ENCODE peak calls at places on chromosome 16, in seven cellular contexts. P is SHP77, V is kidney glomerular epithelial cell, W is EL, I is T-helper 1 cell, C is GOT3, K is NCI-H1694. D is an unnamed sample.

GRCh38 chr16:22898874-22899348 is 84.9 kb downstream of the HS3ST2 start:
- DNase-seq in P (peak), V (peak), W (peak), I (no peak), C (no peak), K (peak), D (peak)

GRCh38 chr16:4513086-4513860 is 25.3 kb downstream of the CDIP1 start:
- DNase-seq in P (no peak), V (no peak), W (no peak), I (no peak), C (no peak), K (no peak), D (no peak)

GRCh38 chr16:8966781-8967436 is 3.2 kb upstream of the USP7 start:
- DNase-seq in P (no peak), V (no peak), W (no peak), I (no peak), C (no peak), K (no peak), D (no peak)

GRCh38 chr16:83187404-83187803 is 560.6 kb downstream of the CDH13 start:
- DNase-seq in P (no peak), V (peak), W (peak), I (no peak), C (no peak), K (no peak), D (no peak)

GRCh38 chr16:9192746-9193145 is 101.3 kb downstream of the HAPSTR1 start:
- DNase-seq in P (no peak), V (no peak), W (peak), I (no peak), C (no peak), K (no peak), D (no peak)

GRCh38 chr16:89945654-89946053 is 2.9 kb upstream of the DEF8 start:
- DNase-seq in P (no peak), V (no peak), W (no peak), I (no peak), C (no peak), K (no peak), D (no peak)

GRCh38 chr16:68298907-68299515 is 11.7 kb downstream of the SLC7A6OS start:
- DNase-seq in P (no peak), V (peak), W (peak), I (no peak), C (no peak), K (peak), D (peak)

GRCh38 chr16:57938936-57939871 is 31.7 kb downstream of the CNGB1 start:
- DNase-seq in P (no peak), V (peak), W (peak), I (no peak), C (no peak), K (no peak), D (no peak)

GRCh38 chr16:19785512-19786130 is 67.5 kb downstream of the IQCK start:
- DNase-seq in P (no peak), V (no peak), W (no peak), I (no peak), C (no peak), K (no peak), D (no peak)

GRCh38 chr16:58829096-58829495 is 95.0 kb upstream of the GOT2 start:
- DNase-seq in P (no peak), V (no peak), W (no peak), I (no peak), C (no peak), K (no peak), D (no peak)

GRCh38 chr16:19913306-19913717 is 28.7 kb upstream of the GPRC5B start:
- DNase-seq in P (no peak), V (no peak), W (peak), I (no peak), C (no peak), K (no peak), D (no peak)

GRCh38 chr16:9797306-9797705 is 384.9 kb downstream of the GRIN2A start:
- DNase-seq in P (no peak), V (no peak), W (peak), I (no peak), C (peak), K (no peak), D (no peak)

GRCh38 chr16:30793508-30794069 is 6.6 kb upstream of the ZNF629 start:
- DNase-seq in P (no peak), V (no peak), W (no peak), I (no peak), C (no peak), K (no peak), D (no peak)

GRCh38 chr16:1152651-1153259 is at the start of gene CACNA1H:
- DNase-seq in P (no peak), V (no peak), W (no peak), I (peak), C (no peak), K (no peak), D (no peak)

GRCh38 chr16:57732011-57732410 is 3.6 kb upstream of the KATNB1 start:
- DNase-seq in P (no peak), V (no peak), W (peak), I (no peak), C (no peak), K (no peak), D (no peak)

GRCh38 chr16:12320298-12320706 is 343.8 kb downstream of the SNX29 start:
- DNase-seq in P (peak), V (peak), W (peak), I (no peak), C (no peak), K (no peak), D (no peak)

GRCh38 chr16:14298374-14299122 is 227.4 kb downstream of the MRTFB start:
- DNase-seq in P (no peak), V (no peak), W (no peak), I (no peak), C (no peak), K (no peak), D (no peak)

GRCh38 chr16:58127033-58127556 is 2.1 kb downstream of the CFAP20 start:
- DNase-seq in P (peak), V (peak), W (no peak), I (peak), C (no peak), K (no peak), D (no peak)

GRCh38 chr16:27446721-27447120 is 44.7 kb downstream of the IL21R start:
- DNase-seq in P (no peak), V (no peak), W (no peak), I (peak), C (no peak), K (no peak), D (no peak)

GRCh38 chr16:23082161-23082788 is 67.0 kb downstream of the USP31 start:
- DNase-seq in P (no peak), V (no peak), W (no peak), I (no peak), C (no peak), K (no peak), D (peak)

GRCh38 chr16:52924162-52924561 is 128.5 kb downstream of the CHD9NB start:
- DNase-seq in P (no peak), V (no peak), W (no peak), I (no peak), C (no peak), K (no peak), D (no peak)

GRCh38 chr16:83686726-83687125 is 121.1 kb upstream of the HSBP1 start:
- DNase-seq in P (no peak), V (no peak), W (no peak), I (no peak), C (no peak), K (no peak), D (no peak)

GRCh38 chr16:84957792-84958191 is 53.5 kb downstream of the ZDHHC7 start:
- DNase-seq in P (no peak), V (no peak), W (no peak), I (no peak), C (no peak), K (no peak), D (no peak)

GRCh38 chr16:30715777-30716445 is 16.9 kb downstream of the SRCAP start:
- DNase-seq in P (no peak), V (no peak), W (peak), I (no peak), C (no peak), K (no peak), D (no peak)

GRCh38 chr16:67538666-67539101 is 10.1 kb downstream of the RIPOR1 start:
- DNase-seq in P (no peak), V (no peak), W (peak), I (no peak), C (no peak), K (no peak), D (no peak)

GRCh38 chr16:69057400-69058378 is 47.8 kb upstream of the HAS3 start:
- DNase-seq in P (peak), V (peak), W (peak), I (no peak), C (peak), K (no peak), D (no peak)

GRCh38 chr16:14409563-14409962 is 220.5 kb downstream of the PARN start:
- DNase-seq in P (no peak), V (peak), W (peak), I (no peak), C (peak), K (no peak), D (no peak)

GRCh38 chr16:77336637-77337036 is 98.2 kb downstream of the ADAMTS18 start:
- DNase-seq in P (no peak), V (no peak), W (no peak), I (no peak), C (no peak), K (no peak), D (no peak)

GRCh38 chr16:49345829-49346228 is 27.8 kb upstream of the C16orf78 start:
- DNase-seq in P (no peak), V (no peak), W (no peak), I (no peak), C (no peak), K (no peak), D (no peak)

GRCh38 chr16:9072806-9073341 is 18.6 kb upstream of the HAPSTR1 start:
- DNase-seq in P (no peak), V (no peak), W (peak), I (no peak), C (no peak), K (no peak), D (no peak)

GRCh38 chr16:29148867-29149272 is 164.0 kb downstream of the LAT start:
- DNase-seq in P (no peak), V (no peak), W (no peak), I (peak), C (no peak), K (no peak), D (no peak)

GRCh38 chr16:30901201-30902069 is 5.0 kb downstream of the CTF1 start:
- DNase-seq in P (no peak), V (no peak), W (no peak), I (no peak), C (no peak), K (no peak), D (no peak)

GRCh38 chr16:27650073-27650701 is 100.2 kb downstream of the KATNIP start:
- DNase-seq in P (no peak), V (no peak), W (no peak), I (no peak), C (no peak), K (no peak), D (no peak)

GRCh38 chr16:30112197-30113030 is 923 bp downstream of the GDPD3 start:
- DNase-seq in P (peak), V (no peak), W (peak), I (no peak), C (no peak), K (peak), D (no peak)

GRCh38 chr16:26806641-26807040 is 260.1 kb upstream of the C16orf82 start:
- DNase-seq in P (no peak), V (no peak), W (no peak), I (no peak), C (no peak), K (no peak), D (no peak)

GRCh38 chr16:4505356-4506153 is 29.4 kb downstream of the HMOX2 start:
- DNase-seq in P (no peak), V (no peak), W (no peak), I (peak), C (no peak), K (no peak), D (no peak)

GRCh38 chr16:1974157-1975070 is 2.6 kb downstream of the TBL3 start:
- DNase-seq in P (no peak), V (no peak), W (no peak), I (no peak), C (no peak), K (no peak), D (no peak)

GRCh38 chr16:63447121-63447520 is 1410.9 kb upstream of the CDH8 start:
- DNase-seq in P (peak), V (no peak), W (no peak), I (no peak), C (no peak), K (no peak), D (no peak)

D was measured in NCI-H1105.